ENCODE peak calls at places on chromosomes 2 and 18, in four cellular contexts. X is stimulated activated CD4-positive, alpha-beta T cell treated with anti-CD3 and anti-CD28 coated beads, Interleukin-2, amount 100 ng/mL, for 48 hours; F is cardiac muscle cell; K is T-helper 2 cell. I is an unnamed sample.

GRCh38 chr2:137535897-137536296 is 428.4 kb upstream of the HNMT start:
- DNase-seq in X (no peak), F (no peak), K (no peak), I (no peak)

GRCh38 chr2:48693645-48694044 is 61.9 kb downstream of the LHCGR start:
- DNase-seq in X (no peak), F (no peak), K (no peak), I (no peak)

GRCh38 chr18:34803877-34804276 is 93.8 kb downstream of the DTNA start:
- DNase-seq in X (no peak), F (no peak), K (no peak), I (no peak)

GRCh38 chr18:75581336-75582121 is 154.0 kb upstream of the SMIM21 start:
- DNase-seq in X (no peak), F (no peak), K (no peak), I (no peak)

GRCh38 chr2:71559080-71559827 is 105.9 kb downstream of the DYSF start:
- DNase-seq in X (no peak), F (no peak), K (no peak), I (no peak)

GRCh38 chr18:58937204-58937603 is 72.5 kb downstream of the ZNF532 start:
- DNase-seq in X (no peak), F (no peak), K (no peak), I (no peak)

GRCh38 chr2:119435148-119435952 is 3.7 kb downstream of the TMEM37 start:
- DNase-seq in X (no peak), F (no peak), K (no peak), I (no peak)

GRCh38 chr2:45578056-45578843 is 32.8 kb downstream of the SRBD1 start:
- DNase-seq in X (no peak), F (peak), K (peak), I (peak)

GRCh38 chr18:57950542-57950941 is 93.5 kb upstream of the NEDD4L start:
- DNase-seq in X (no peak), F (no peak), K (no peak), I (no peak)

GRCh38 chr18:21991081-21991534 is 178.3 kb upstream of the GATA6 start:
- DNase-seq in X (no peak), F (peak), K (no peak), I (no peak)

GRCh38 chr2:233852056-233852455 is 2.3 kb downstream of the HJURP start:
- DNase-seq in X (no peak), F (no peak), K (no peak), I (no peak)

GRCh38 chr2:142892715-142893114 is 15.3 kb downstream of the KYNU start:
- DNase-seq in X (no peak), F (no peak), K (no peak), I (no peak)

GRCh38 chr2:85666435-85666924 is 1.5 kb downstream of the SFTPB start:
- DNase-seq in X (no peak), F (no peak), K (no peak), I (no peak)

GRCh38 chr2:70890469-70891065 is 45.1 kb upstream of the ATP6V1B1 start:
- DNase-seq in X (no peak), F (no peak), K (no peak), I (no peak)

GRCh38 chr2:65265090-65266045 is 37.7 kb downstream of the ACTR2 start:
- DNase-seq in X (no peak), F (peak), K (peak), I (peak)

GRCh38 chr2:140905078-140905781 is 1225.6 kb downstream of the LRP1B start:
- DNase-seq in X (no peak), F (peak), K (no peak), I (no peak)

GRCh38 chr2:218255441-218255840 is 5.4 kb upstream of the GPBAR1 start:
- DNase-seq in X (no peak), F (no peak), K (no peak), I (no peak)

GRCh38 chr2:70941701-70942100 is 6.0 kb downstream of the ATP6V1B1 start:
- DNase-seq in X (no peak), F (no peak), K (no peak), I (no peak)

GRCh38 chr2:216388046-216388884 is 16.0 kb upstream of the MARCHF4 start:
- DNase-seq in X (no peak), F (no peak), K (no peak), I (peak)

GRCh38 chr2:74425523-74425922 is 4.0 kb downstream of the WDR54 start:
- DNase-seq in X (no peak), F (no peak), K (no peak), I (no peak)

GRCh38 chr2:105454801-105455485 is 56.1 kb upstream of the FHL2 start:
- DNase-seq in X (no peak), F (peak), K (no peak), I (no peak)

GRCh38 chr2:144230452-144231085 is 289.4 kb downstream of the ZEB2 start:
- DNase-seq in X (no peak), F (no peak), K (no peak), I (no peak)

GRCh38 chr2:133644850-133645249 is 76.6 kb upstream of the NCKAP5 start:
- DNase-seq in X (no peak), F (no peak), K (no peak), I (no peak)

GRCh38 chr2:109437325-109438090 is 176.3 kb downstream of the SEPTIN10 start:
- DNase-seq in X (no peak), F (no peak), K (no peak), I (no peak)

GRCh38 chr18:3654442-3655253 is 204.7 kb downstream of the TGIF1 start:
- DNase-seq in X (no peak), F (no peak), K (no peak), I (no peak)

GRCh38 chr2:178845565-178846457 is 38.6 kb upstream of the TTN start:
- DNase-seq in X (no peak), F (no peak), K (no peak), I (no peak)

GRCh38 chr2:215699698-215700407 is 264.0 kb upstream of the FN1 start:
- DNase-seq in X (no peak), F (no peak), K (no peak), I (no peak)

GRCh38 chr18:46243095-46243494 is 138.9 kb downstream of the HAUS1 start:
- DNase-seq in X (no peak), F (no peak), K (no peak), I (no peak)

I was measured in activated CD4-positive, alpha-beta T cell treated with anti-CD3 and anti-CD28 coated beads for 4 hours.